ENCODE peak calls at places on chromosomes 13 and 19, in five cellular contexts. A, D, M, E and V are unnamed samples.

GRCh38 chr13:94822356-94822755 is 110.0 kb upstream of the SOX21 start:
- DNase-seq in A (no peak), M (no peak), E (no peak), D (no peak), V (no peak)

GRCh38 chr19:23203841-23204344 is 46.3 kb downstream of the ZNF724 start:
- DNase-seq in M (no peak), A (no peak), E (peak), D (peak), V (no peak)

GRCh38 chr19:10625003-10625761 is at the start of gene SLC44A2:
- DNase-seq in D (peak), A (peak), M (no peak), E (peak), V (peak)

GRCh38 chr19:3146677-3147100 is 10.9 kb downstream of the GNA15 start:
- DNase-seq in M (no peak), D (no peak), A (no peak), E (no peak), V (no peak)

GRCh38 chr19:13981988-13982501 is 24.1 kb downstream of the RFX1 start:
- DNase-seq in D (no peak), A (no peak), M (no peak), E (no peak), V (no peak)

GRCh38 chr13:64958106-64958505 is 2272.0 kb downstream of the PCDH9 start:
- DNase-seq in E (no peak), M (peak), D (no peak), A (no peak), V (no peak)

GRCh38 chr13:20686863-20687579 is 16.5 kb upstream of the IL17D start:
- DNase-seq in M (no peak), D (peak), E (no peak), A (no peak), V (no peak)

GRCh38 chr19:648904-649733 is 9.4 kb downstream of the FGF22 start:
- DNase-seq in D (no peak), M (no peak), A (no peak), E (no peak), V (no peak)

GRCh38 chr13:110373617-110374016 is 66.5 kb downstream of the COL4A2 start:
- DNase-seq in M (no peak), A (no peak), E (no peak), D (no peak), V (no peak)

GRCh38 chr13:85031771-85032170 is 767.4 kb downstream of the SLITRK6 start:
- DNase-seq in D (no peak), A (no peak), M (no peak), E (no peak), V (no peak)

GRCh38 chr13:64041296-64041695 is 2625.6 kb upstream of the PCDH20 start:
- DNase-seq in M (no peak), E (no peak), A (no peak), D (no peak), V (no peak)

GRCh38 chr19:10362259-10362658 is 18.1 kb downstream of the TYK2 start:
- DNase-seq in E (no peak), M (no peak), A (no peak), D (no peak), V (no peak)

GRCh38 chr19:8137425-8137824 is 12.0 kb downstream of the FBN3 start:
- DNase-seq in A (no peak), M (no peak), E (no peak), D (no peak), V (no peak)

GRCh38 chr19:18274303-18274775 is at the start of gene IQCN:
- DNase-seq in A (no peak), M (no peak), D (peak), E (no peak), V (no peak)

GRCh38 chr13:40471911-40472310 is 194.5 kb downstream of the FOXO1 start:
- DNase-seq in D (no peak), A (no peak), E (no peak), M (no peak), V (no peak)

GRCh38 chr13:98775386-98775785 is 22.9 kb upstream of the SLC15A1 start:
- DNase-seq in E (no peak), M (no peak), A (no peak), D (no peak), V (no peak)

GRCh38 chr19:30795727-30796126 is 423.5 kb downstream of the ZNF536 start:
- DNase-seq in A (no peak), M (no peak), D (no peak), E (no peak), V (peak)
- TF ChIP-seq CTCF in A (no peak), M (no peak), D (no peak), E (no peak), V (no peak)

GRCh38 chr19:4350111-4350510 is 6.7 kb downstream of the MPND start:
- DNase-seq in E (no peak), A (no peak), D (no peak), M (no peak), V (no peak)
- TF ChIP-seq CTCF in E (no peak), A (no peak), D (no peak), M (no peak), V (no peak)

GRCh38 chr13:24540236-24541126 is 27.9 kb upstream of the PARP4 start:
- DNase-seq in E (peak), D (peak), A (no peak), M (no peak), V (no peak)
- TF ChIP-seq CTCF in E (peak), D (peak), A (no peak), M (peak), V (peak)

DNA sequence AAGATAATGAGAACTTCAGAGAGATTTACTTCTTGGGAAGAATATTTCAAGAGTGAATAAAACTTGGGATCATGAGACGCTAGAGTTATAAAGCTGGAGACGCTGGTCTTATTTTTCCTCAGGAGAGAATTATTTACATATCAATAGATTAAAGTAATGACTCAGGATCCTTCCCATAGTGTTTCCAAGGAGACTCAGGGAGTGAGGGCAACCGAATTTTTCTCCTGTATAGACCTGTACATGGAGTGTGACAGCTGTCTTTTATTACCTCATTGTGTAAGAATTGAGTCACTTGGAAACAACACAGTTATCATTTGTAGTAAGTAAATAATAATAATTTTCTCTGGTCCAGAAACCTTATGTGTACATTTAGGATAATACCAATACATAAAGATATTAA is 1905.5 kb downstream of the OLFM4 start:
- DNase-seq in D (no peak), M (no peak), A (no peak), E (no peak), V (no peak)
- TF ChIP-seq CTCF in D (no peak), M (no peak), A (no peak), E (no peak), V (no peak)

GRCh38 chr13:66845393-66845792 is 384.7 kb downstream of the PCDH9 start:
- DNase-seq in D (no peak), E (no peak), M (no peak), A (no peak), V (no peak)

GRCh38 chr13:66844933-66845332 is 385.2 kb downstream of the PCDH9 start:
- DNase-seq in A (no peak), D (no peak), M (peak), E (no peak), V (no peak)

GRCh38 chr13:66849706-66850105 is 380.4 kb downstream of the PCDH9 start:
- DNase-seq in E (no peak), D (no peak), M (no peak), A (no peak), V (no peak)

DNA sequence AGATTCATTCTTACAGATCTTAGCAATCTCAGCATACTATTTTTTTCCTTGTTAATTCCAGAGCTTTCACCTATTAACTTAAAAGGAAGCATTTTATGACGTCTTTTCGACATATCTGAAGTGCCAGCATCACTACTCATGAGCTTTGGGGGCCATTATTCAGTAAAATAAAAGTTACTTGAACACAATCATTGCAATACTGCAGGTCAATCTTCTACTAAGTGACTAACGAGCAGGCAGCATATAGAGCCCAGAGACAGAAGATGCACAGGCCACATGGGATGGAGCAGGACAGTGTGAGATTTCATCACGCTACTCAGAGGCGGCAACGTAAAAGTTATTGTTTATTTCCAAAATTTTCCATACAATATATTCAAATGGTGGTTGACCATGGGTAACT is 382.6 kb downstream of the PCDH9 start:
- DNase-seq in A (no peak), M (no peak), E (no peak), D (no peak), V (no peak)
- TF ChIP-seq CTCF in A (no peak), M (no peak), E (no peak), D (no peak), V (no peak)

DNA sequence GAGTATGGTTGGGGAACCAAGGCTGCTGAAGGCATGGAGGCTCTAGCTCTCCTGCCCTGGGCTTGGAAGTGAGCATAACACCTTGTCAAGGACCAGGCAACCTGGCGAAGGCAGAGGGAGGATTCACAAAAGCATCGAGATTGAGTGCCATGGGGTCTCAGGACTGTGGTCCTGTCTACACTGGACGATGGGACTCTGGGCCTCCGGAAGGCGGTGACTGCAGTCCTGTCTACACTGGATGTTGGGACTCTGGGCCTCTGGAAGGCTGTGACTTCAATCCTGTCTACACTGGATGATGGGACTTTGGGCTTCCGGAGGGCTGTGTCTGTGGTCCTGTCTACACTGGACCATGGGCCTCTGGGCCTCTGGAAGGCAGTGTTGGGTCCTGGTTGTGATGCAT is 290.4 kb downstream of the TEX29 start:
- DNase-seq in D (no peak), M (no peak), E (no peak), A (no peak), V (peak)
- TF ChIP-seq CTCF in D (no peak), M (no peak), E (no peak), A (no peak), V (no peak)

GRCh38 chr19:4506449-4507149 is 11.7 kb downstream of the PLIN4 start:
- DNase-seq in D (peak), E (peak), A (no peak), M (no peak), V (no peak)
- TF ChIP-seq CTCF in D (no peak), E (no peak), A (no peak), M (no peak), V (no peak)

GRCh38 chr13:32443111-32443510 is 15.2 kb upstream of the N4BP2L1 start:
- DNase-seq in M (no peak), E (peak), D (peak), A (peak), V (no peak)
- TF ChIP-seq CTCF in M (peak), E (peak), D (peak), A (peak), V (no peak)